ENCODE peak calls at places on chromosomes 2 and 18, in eight cellular contexts. G is NCI-H1105 treated with DMSO at 0.1 percent for 48 hours, R is GM18507, Y is right lobe of liver, X is GM13977, E is HTR-8/SVneo, J is head of caudate nucleus, U is cerebellar cortex. H is an unnamed sample.

GRCh38 chr2:29615183-29615582 is 306.2 kb downstream of the ALK start:
- DNase-seq in Y (no peak), R (no peak), U (no peak), E (no peak), G (peak), X (no peak), J (no peak), H (no peak)

GRCh38 chr2:107412209-107412904 is 414.3 kb upstream of the RGPD4 start:
- DNase-seq in U (no peak), J (no peak), Y (no peak), R (no peak), E (no peak), G (no peak), X (no peak), H (no peak)

GRCh38 chr2:109164739-109165221 is 35.8 kb downstream of the SH3RF3 start:
- DNase-seq in Y (no peak), J (no peak), G (no peak), R (no peak), U (no peak), E (no peak), X (no peak), H (no peak)

GRCh38 chr2:156901373-156902031 is 356.0 kb upstream of the GALNT5 start:
- DNase-seq in J (no peak), U (no peak), G (no peak), E (peak), Y (no peak), X (no peak), R (no peak), H (no peak)

GRCh38 chr2:111701266-111701665 is 182.7 kb downstream of the ANAPC1 start:
- DNase-seq in J (no peak), R (no peak), U (no peak), G (no peak), E (no peak), Y (no peak), X (no peak), H (no peak)

GRCh38 chr2:217402622-217403383 is 542.9 kb upstream of the TNP1 start:
- DNase-seq in R (no peak), E (no peak), G (peak), J (peak), X (no peak), U (peak), Y (no peak), H (no peak)

GRCh38 chr2:213167559-213167958 is 16.1 kb upstream of the IKZF2 start:
- DNase-seq in R (no peak), E (no peak), J (no peak), G (no peak), X (no peak), Y (no peak), U (no peak), H (no peak)

GRCh38 chr2:140650825-140651224 is 1480.0 kb downstream of the LRP1B start:
- DNase-seq in U (no peak), R (no peak), J (no peak), G (no peak), X (no peak), Y (no peak), E (no peak), H (no peak)

GRCh38 chr18:29181151-29181901 is 1004.4 kb upstream of the CDH2 start:
- DNase-seq in X (no peak), J (no peak), Y (no peak), E (peak), U (no peak), R (no peak), G (no peak), H (no peak)

GRCh38 chr2:136356111-136357033 is 238.4 kb upstream of the CXCR4 start:
- DNase-seq in J (no peak), G (no peak), E (no peak), Y (no peak), X (no peak), U (peak), R (no peak), H (peak)

GRCh38 chr2:53751728-53752127 is 15.9 kb upstream of the CHAC2 start:
- DNase-seq in G (no peak), E (no peak), R (no peak), J (no peak), Y (no peak), U (no peak), X (peak), H (no peak)

GRCh38 chr2:163182764-163183354 is 344.3 kb upstream of the KCNH7 start:
- DNase-seq in J (no peak), R (no peak), G (peak), U (no peak), X (peak), Y (no peak), E (peak), H (peak)

GRCh38 chr2:179263015-179263414 is 1.6 kb downstream of the SESTD1 start:
- DNase-seq in E (no peak), G (no peak), J (no peak), U (no peak), X (no peak), Y (no peak), R (no peak), H (no peak)

GRCh38 chr18:23066504-23067039 is 68.7 kb upstream of the CABLES1 start:
- DNase-seq in E (no peak), J (no peak), U (no peak), G (no peak), Y (no peak), X (no peak), R (no peak), H (no peak)

GRCh38 chr2:224927011-224927410 is 115.3 kb downstream of the DOCK10 start:
- DNase-seq in G (no peak), E (no peak), U (no peak), Y (no peak), J (no peak), X (no peak), R (no peak), H (no peak)

GRCh38 chr2:131043199-131044077 is 49.8 kb downstream of the FAM168B start:
- DNase-seq in J (no peak), Y (no peak), G (no peak), X (no peak), E (no peak), U (no peak), R (no peak), H (no peak)

GRCh38 chr2:27378096-27378808 is 2.3 kb downstream of the ZNF513 start:
- DNase-seq in Y (peak), U (no peak), G (no peak), E (no peak), J (no peak), R (no peak), X (no peak), H (no peak)

GRCh38 chr2:158740591-158740990 is 54.5 kb upstream of the DAPL1 start:
- DNase-seq in E (no peak), G (no peak), R (no peak), U (no peak), X (no peak), Y (no peak), J (no peak), H (no peak)

GRCh38 chr2:58484201-58484600 is 243.1 kb upstream of the FANCL start:
- DNase-seq in X (no peak), Y (no peak), J (no peak), R (no peak), E (peak), U (no peak), G (no peak), H (no peak)

GRCh38 chr2:175309799-175310198 is 128.3 kb upstream of the ATP5MC3 start:
- DNase-seq in G (peak), E (peak), Y (no peak), J (peak), U (no peak), R (peak), X (peak), H (peak)

GRCh38 chr2:39938035-39938835 is 159.2 kb upstream of the THUMPD2 start:
- DNase-seq in G (no peak), E (peak), X (no peak), J (no peak), R (no peak), Y (no peak), U (no peak), H (no peak)

GRCh38 chr2:117936871-117937428 is 76.9 kb downstream of the CCDC93 start:
- DNase-seq in R (no peak), X (no peak), E (no peak), G (no peak), J (no peak), Y (no peak), U (no peak), H (no peak)

GRCh38 chr2:156057647-156058046 is 274.9 kb downstream of the NR4A2 start:
- DNase-seq in U (no peak), G (no peak), X (no peak), E (no peak), J (no peak), R (no peak), Y (no peak), H (no peak)

GRCh38 chr2:23077599-23077998 is 307.4 kb upstream of the KLHL29 start:
- DNase-seq in G (no peak), J (no peak), Y (no peak), X (no peak), U (no peak), R (no peak), E (no peak), H (no peak)

GRCh38 chr2:193153576-193153975 is 958.8 kb upstream of the TMEFF2 start:
- DNase-seq in U (no peak), G (no peak), R (no peak), Y (no peak), X (no peak), E (no peak), J (no peak), H (no peak)

GRCh38 chr2:136167721-136168470 is 49.9 kb upstream of the CXCR4 start:
- DNase-seq in J (no peak), X (no peak), E (no peak), Y (no peak), G (no peak), U (no peak), R (no peak), H (peak)